ENCODE peak calls at places on chromosomes 6 and 20, in nine cellular contexts. One of them, this sample, is unnamed.

GRCh38 chr20:38338849-38339520 is 7.3 kb upstream of the LBP start:
- DNase-seq in H9: peak; percentile 73
- DNase-seq in OCI-LY7: no peak
- DNase-seq in endothelial cell of umbilical vein: no peak
- DNase-seq in PC-9: no peak
- DNase-seq in HepG2: no peak
- DNase-seq in GM23248: peak; percentile 33
- DNase-seq in neural progenitor cell: peak; percentile 57
- DNase-seq in PC-3: peak; percentile 59
- DNase-seq in this sample: no peak

GRCh38 chr6:170080828-170081368 is 210.0 kb downstream of the DLL1 start:
- DNase-seq in GM23248: no peak
- DNase-seq in neural progenitor cell: peak; percentile 84
- DNase-seq in HepG2: no peak
- DNase-seq in PC-3: no peak
- DNase-seq in OCI-LY7: no peak
- DNase-seq in H9: peak; percentile 21
- DNase-seq in PC-9: no peak
- DNase-seq in endothelial cell of umbilical vein: no peak
- DNase-seq in this sample: no peak

GRCh38 chr6:123323419-123324329 is 313.1 kb downstream of the TRDN start:
- DNase-seq in endothelial cell of umbilical vein: no peak
- DNase-seq in PC-9: no peak
- DNase-seq in neural progenitor cell: no peak
- DNase-seq in PC-3: no peak
- DNase-seq in OCI-LY7: no peak
- DNase-seq in HepG2: peak; percentile 6
- DNase-seq in GM23248: peak; percentile 28
- DNase-seq in H9: no peak
- DNase-seq in this sample: no peak

GRCh38 chr20:50172347-50173013 is 18.1 kb upstream of the CEBPB start:
- DNase-seq in OCI-LY7: no peak
- DNase-seq in GM23248: peak; percentile 83
- DNase-seq in HepG2: peak; percentile 97
- DNase-seq in endothelial cell of umbilical vein: peak; percentile 75
- DNase-seq in PC-9: peak; percentile 88
- DNase-seq in neural progenitor cell: peak; percentile 90
- DNase-seq in PC-3: no peak
- DNase-seq in H9: peak; percentile 98
- DNase-seq in this sample: no peak

GRCh38 chr6:71190809-71191208 is 97.8 kb upstream of the OGFRL1 start:
- DNase-seq in HepG2: peak; percentile 11
- DNase-seq in endothelial cell of umbilical vein: peak; percentile 41
- DNase-seq in neural progenitor cell: peak; percentile 13
- DNase-seq in PC-3: peak; percentile 58
- DNase-seq in H9: no peak
- DNase-seq in GM23248: peak; percentile 74
- DNase-seq in OCI-LY7: peak; percentile 67
- DNase-seq in PC-9: no peak
- DNase-seq in this sample: peak; percentile 22

GRCh38 chr6:45420083-45420908 is 42.6 kb upstream of the SUPT3H start:
- DNase-seq in PC-9: no peak
- DNase-seq in GM23248: peak; percentile 77
- DNase-seq in PC-3: peak; percentile 58
- DNase-seq in neural progenitor cell: peak; percentile 69
- DNase-seq in OCI-LY7: no peak
- DNase-seq in H9: no peak
- DNase-seq in HepG2: no peak
- DNase-seq in endothelial cell of umbilical vein: peak; percentile 29
- DNase-seq in this sample: peak; percentile 83

GRCh38 chr6:79269877-79270276 is 35.4 kb upstream of the HMGN3 start:
- DNase-seq in HepG2: no peak
- DNase-seq in endothelial cell of umbilical vein: peak; percentile 71
- DNase-seq in neural progenitor cell: no peak
- DNase-seq in GM23248: peak; percentile 93
- DNase-seq in H9: no peak
- DNase-seq in PC-3: no peak
- DNase-seq in PC-9: peak; percentile 3
- DNase-seq in OCI-LY7: no peak
- DNase-seq in this sample: no peak

GRCh38 chr20:3510110-3510509 is 39.3 kb downstream of the ATRN start:
- DNase-seq in H9: no peak
- DNase-seq in OCI-LY7: no peak
- DNase-seq in PC-9: no peak
- DNase-seq in endothelial cell of umbilical vein: peak; percentile 35
- DNase-seq in GM23248: no peak
- DNase-seq in HepG2: peak; percentile 87
- DNase-seq in PC-3: no peak
- DNase-seq in neural progenitor cell: no peak
- DNase-seq in this sample: no peak

GRCh38 chr6:143176090-143177021 is 115.7 kb downstream of the AIG1 start:
- DNase-seq in OCI-LY7: no peak
- DNase-seq in PC-9: peak; percentile 9
- DNase-seq in PC-3: peak; percentile 3
- DNase-seq in endothelial cell of umbilical vein: no peak
- DNase-seq in HepG2: no peak
- DNase-seq in H9: peak; percentile 39
- DNase-seq in neural progenitor cell: no peak
- DNase-seq in GM23248: peak; percentile 90
- DNase-seq in this sample: no peak

GRCh38 chr6:34525431-34526175 is 30.5 kb downstream of the SPDEF start:
- DNase-seq in OCI-LY7: no peak
- DNase-seq in H9: no peak
- DNase-seq in neural progenitor cell: no peak
- DNase-seq in endothelial cell of umbilical vein: no peak
- DNase-seq in PC-3: no peak
- DNase-seq in HepG2: no peak
- DNase-seq in GM23248: no peak
- DNase-seq in PC-9: no peak
- DNase-seq in this sample: no peak

GRCh38 chr6:100593522-100593921 is 128.8 kb upstream of the SIM1 start:
- DNase-seq in H9: no peak
- DNase-seq in GM23248: no peak
- DNase-seq in OCI-LY7: no peak
- DNase-seq in PC-9: no peak
- DNase-seq in HepG2: no peak
- DNase-seq in PC-3: no peak
- DNase-seq in endothelial cell of umbilical vein: peak; percentile 27
- DNase-seq in neural progenitor cell: no peak
- DNase-seq in this sample: no peak

GRCh38 chr6:102812242-102812641 is 1418.7 kb downstream of the GRIK2 start:
- DNase-seq in H9: no peak
- DNase-seq in endothelial cell of umbilical vein: no peak
- DNase-seq in OCI-LY7: no peak
- DNase-seq in PC-9: no peak
- DNase-seq in GM23248: no peak
- DNase-seq in neural progenitor cell: no peak
- DNase-seq in HepG2: no peak
- DNase-seq in PC-3: peak; percentile 87
- DNase-seq in this sample: no peak

GRCh38 chr6:118621799-118622470 is 29.5 kb downstream of the CEP85L start:
- DNase-seq in neural progenitor cell: no peak
- DNase-seq in GM23248: no peak
- DNase-seq in PC-3: no peak
- DNase-seq in H9: no peak
- DNase-seq in HepG2: no peak
- DNase-seq in endothelial cell of umbilical vein: no peak
- DNase-seq in OCI-LY7: no peak
- DNase-seq in PC-9: no peak
- DNase-seq in this sample: no peak

GRCh38 chr6:56497270-56497669 is 145.4 kb downstream of the DST start:
- DNase-seq in GM23248: no peak
- DNase-seq in HepG2: no peak
- DNase-seq in H9: no peak
- DNase-seq in neural progenitor cell: no peak
- DNase-seq in OCI-LY7: no peak
- DNase-seq in endothelial cell of umbilical vein: no peak
- DNase-seq in PC-3: no peak
- DNase-seq in PC-9: no peak
- DNase-seq in this sample: no peak

GRCh38 chr20:62685781-62686555 is 22.7 kb upstream of the NTSR1 start:
- DNase-seq in HepG2: peak; percentile 24
- DNase-seq in neural progenitor cell: peak; percentile 61
- DNase-seq in PC-9: no peak
- DNase-seq in endothelial cell of umbilical vein: no peak
- DNase-seq in GM23248: no peak
- DNase-seq in H9: no peak
- DNase-seq in PC-3: peak; percentile 49
- DNase-seq in OCI-LY7: no peak
- DNase-seq in this sample: no peak

GRCh38 chr6:139882977-139883728 is 508.7 kb upstream of the CITED2 start:
- DNase-seq in HepG2: peak; percentile 7
- DNase-seq in PC-3: peak; percentile 16
- DNase-seq in H9: no peak
- DNase-seq in GM23248: peak; percentile 48
- DNase-seq in PC-9: no peak
- DNase-seq in endothelial cell of umbilical vein: peak; percentile 47
- DNase-seq in neural progenitor cell: no peak
- DNase-seq in OCI-LY7: no peak
- DNase-seq in this sample: peak; percentile 46

GRCh38 chr6:31122803-31123706 is 2.8 kb upstream of the CDSN start:
- DNase-seq in PC-9: peak; percentile 30
- DNase-seq in GM23248: peak; percentile 96
- DNase-seq in H9: no peak
- DNase-seq in neural progenitor cell: no peak
- DNase-seq in PC-3: no peak
- DNase-seq in HepG2: peak; percentile 41
- DNase-seq in endothelial cell of umbilical vein: peak; percentile 91
- DNase-seq in OCI-LY7: no peak
- DNase-seq in this sample: no peak

GRCh38 chr20:62572980-62573379 is 69.3 kb upstream of the SLCO4A1 start:
- DNase-seq in GM23248: no peak
- DNase-seq in HepG2: no peak
- DNase-seq in neural progenitor cell: peak; percentile 44
- DNase-seq in endothelial cell of umbilical vein: no peak
- DNase-seq in OCI-LY7: no peak
- DNase-seq in PC-3: no peak
- DNase-seq in PC-9: no peak
- DNase-seq in H9: no peak
- DNase-seq in this sample: no peak

GRCh38 chr6:98498359-98498758 is 336.0 kb upstream of the POU3F2 start:
- DNase-seq in neural progenitor cell: no peak
- DNase-seq in endothelial cell of umbilical vein: no peak
- DNase-seq in PC-9: no peak
- DNase-seq in HepG2: no peak
- DNase-seq in GM23248: no peak
- DNase-seq in PC-3: no peak
- DNase-seq in H9: no peak
- DNase-seq in OCI-LY7: no peak
- DNase-seq in this sample: no peak

GRCh38 chr6:138401960-138402832 is 1.8 kb upstream of the HEBP2 start:
- DNase-seq in HepG2: no peak
- DNase-seq in H9: no peak
- DNase-seq in PC-9: no peak
- DNase-seq in neural progenitor cell: no peak
- DNase-seq in PC-3: no peak
- DNase-seq in OCI-LY7: no peak
- DNase-seq in endothelial cell of umbilical vein: no peak
- DNase-seq in GM23248: no peak
- DNase-seq in this sample: no peak

GRCh38 chr6:161407581-161407980 is 133.7 kb upstream of the AGPAT4 start:
- DNase-seq in HepG2: peak; percentile 36
- DNase-seq in endothelial cell of umbilical vein: no peak
- DNase-seq in GM23248: peak; percentile 69
- DNase-seq in neural progenitor cell: peak; percentile 31
- DNase-seq in H9: no peak
- DNase-seq in PC-9: no peak
- DNase-seq in PC-3: peak; percentile 48
- DNase-seq in OCI-LY7: no peak
- DNase-seq in this sample: peak; percentile 45

DNA sequence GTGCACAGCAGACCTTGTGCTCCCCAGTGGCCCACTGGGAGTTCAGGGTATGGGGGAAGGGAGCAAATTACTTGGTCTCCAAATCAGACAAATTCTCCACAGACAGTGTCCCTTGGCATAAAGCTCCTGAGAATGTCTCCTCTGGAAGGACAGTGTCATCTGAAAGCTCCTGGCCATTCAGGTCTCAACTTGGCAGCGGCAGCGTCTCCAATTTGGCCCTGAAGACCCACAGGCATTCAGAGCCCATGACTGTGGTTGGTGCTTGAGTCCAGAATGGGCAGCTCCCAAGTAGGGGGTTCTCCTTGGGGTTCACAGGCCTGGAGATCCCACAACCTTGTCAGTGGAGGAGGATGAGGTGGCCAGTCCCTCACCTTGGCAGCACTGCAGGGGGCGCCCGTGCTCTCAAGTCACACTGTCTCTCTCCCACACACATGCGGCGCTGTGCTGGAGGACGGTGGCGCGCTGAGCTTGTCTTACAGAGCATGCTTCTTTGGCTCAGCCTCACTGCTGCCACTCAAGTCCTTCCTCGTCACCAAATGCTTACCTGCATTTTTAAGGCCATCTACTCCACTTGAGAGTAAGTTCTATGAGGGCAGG is 20.7 kb downstream of the DYNLRB1 start:
- DNase-seq in PC-3: no peak
- DNase-seq in OCI-LY7: peak; percentile 70
- DNase-seq in GM23248: peak; percentile 67
- DNase-seq in PC-9: no peak
- DNase-seq in neural progenitor cell: peak; percentile 65
- DNase-seq in H9: peak; percentile 68
- DNase-seq in endothelial cell of umbilical vein: peak; percentile 32
- DNase-seq in HepG2: peak; percentile 41
- DNase-seq in this sample: peak; percentile 18
- H2AFZ ChIP-seq in PC-3: no peak overlapping the region
- H2AFZ ChIP-seq in OCI-LY7: no peak overlapping the region
- H2AFZ ChIP-seq in GM23248: no peak overlapping the region
- H2AFZ ChIP-seq in PC-9: no peak overlapping the region
- H2AFZ ChIP-seq in neural progenitor cell: no peak overlapping the region
- H2AFZ ChIP-seq in H9: no peak overlapping the region
- H2AFZ ChIP-seq in endothelial cell of umbilical vein: no peak overlapping the region
- H2AFZ ChIP-seq in HepG2: no peak overlapping the region
- H2AFZ ChIP-seq in this sample: no peak overlapping the region

GRCh38 chr20:63740501-63741353 is 1.2 kb downstream of the SLC2A4RG start:
- DNase-seq in endothelial cell of umbilical vein: peak; percentile 86
- DNase-seq in HepG2: peak; percentile 95
- DNase-seq in PC-9: peak; percentile 95
- DNase-seq in neural progenitor cell: peak; percentile 83
- DNase-seq in H9: peak; percentile 83
- DNase-seq in PC-3: peak; percentile 84
- DNase-seq in OCI-LY7: peak; percentile 44
- DNase-seq in GM23248: peak; percentile 88
- DNase-seq in this sample: no peak
- H2AFZ ChIP-seq in endothelial cell of umbilical vein: peak overlapping the region; percentile 40
- H2AFZ ChIP-seq in HepG2: no peak overlapping the region
- H2AFZ ChIP-seq in PC-9: peak overlapping the region; percentile 46
- H2AFZ ChIP-seq in neural progenitor cell: no peak overlapping the region
- H2AFZ ChIP-seq in H9: no peak overlapping the region
- H2AFZ ChIP-seq in PC-3: peak overlapping the region; percentile 79
- H2AFZ ChIP-seq in OCI-LY7: no peak overlapping the region
- H2AFZ ChIP-seq in GM23248: peak overlapping the region; percentile 36
- H2AFZ ChIP-seq in this sample: no peak overlapping the region

GRCh38 chr6:157764346-157765068 is 58.5 kb upstream of the SNX9 start:
- DNase-seq in PC-9: peak; percentile 91
- DNase-seq in endothelial cell of umbilical vein: peak; percentile 99
- DNase-seq in OCI-LY7: peak; percentile 84
- DNase-seq in HepG2: peak; percentile 77
- DNase-seq in H9: no peak
- DNase-seq in GM23248: peak; percentile 100
- DNase-seq in PC-3: peak; percentile 95
- DNase-seq in neural progenitor cell: peak; percentile 15
- DNase-seq in this sample: peak; percentile 77
- H2AFZ ChIP-seq in PC-9: no peak overlapping the region
- H2AFZ ChIP-seq in endothelial cell of umbilical vein: no peak overlapping the region
- H2AFZ ChIP-seq in OCI-LY7: no peak overlapping the region
- H2AFZ ChIP-seq in HepG2: peak overlapping the region; percentile 24
- H2AFZ ChIP-seq in H9: no peak overlapping the region
- H2AFZ ChIP-seq in GM23248: no peak overlapping the region
- H2AFZ ChIP-seq in PC-3: no peak overlapping the region
- H2AFZ ChIP-seq in neural progenitor cell: no peak overlapping the region
- H2AFZ ChIP-seq in this sample: no peak overlapping the region

GRCh38 chr6:131068165-131068564 is 5.1 kb upstream of the EPB41L2 start:
- DNase-seq in OCI-LY7: no peak
- DNase-seq in neural progenitor cell: no peak
- DNase-seq in PC-9: no peak
- DNase-seq in endothelial cell of umbilical vein: no peak
- DNase-seq in H9: no peak
- DNase-seq in HepG2: no peak
- DNase-seq in PC-3: no peak
- DNase-seq in GM23248: no peak
- DNase-seq in this sample: no peak
- H2AFZ ChIP-seq in OCI-LY7: no peak overlapping the region
- H2AFZ ChIP-seq in neural progenitor cell: no peak overlapping the region
- H2AFZ ChIP-seq in PC-9: no peak overlapping the region
- H2AFZ ChIP-seq in endothelial cell of umbilical vein: no peak overlapping the region
- H2AFZ ChIP-seq in H9: no peak overlapping the region
- H2AFZ ChIP-seq in HepG2: no peak overlapping the region
- H2AFZ ChIP-seq in PC-3: no peak overlapping the region
- H2AFZ ChIP-seq in GM23248: no peak overlapping the region
- H2AFZ ChIP-seq in this sample: no peak overlapping the region